ENCODE peak calls at places on chromosomes 16 and 17, in six cellular contexts. N, L, P, G, U and Y are unnamed samples.

GRCh38 chr16:67339453-67339852 is 12.8 kb downstream of the LRRC36 start:
- DNase-seq in L (peak), P (no peak), G (no peak), U (no peak), N (no peak), Y (no peak)

GRCh38 chr17:17114592-17115225 is 72.5 kb downstream of the MPRIP start:
- DNase-seq in N (no peak), U (no peak), G (no peak), P (no peak), L (no peak), Y (no peak)

GRCh38 chr17:80101946-80102706 is 745 bp downstream of the GAA start:
- DNase-seq in L (peak), G (no peak), U (no peak), P (peak), N (no peak), Y (no peak)

GRCh38 chr17:17921192-17922082 is 50.8 kb downstream of the TOM1L2 start:
- DNase-seq in L (peak), P (peak), N (no peak), G (peak), U (no peak), Y (no peak)

GRCh38 chr16:66458853-66459252 is 31.8 kb downstream of the BEAN1 start:
- DNase-seq in L (no peak), N (no peak), U (no peak), P (no peak), G (no peak), Y (no peak)

GRCh38 chr17:1495265-1495664 is 2.8 kb upstream of the MYO1C start:
- DNase-seq in U (no peak), L (no peak), P (no peak), G (no peak), N (no peak), Y (no peak)

GRCh38 chr17:9021158-9021984 is at the start of gene NTN1:
- DNase-seq in L (no peak), P (peak), U (no peak), G (no peak), N (peak), Y (peak)

GRCh38 chr17:16989230-16989952 is 17.5 kb upstream of the TNFRSF13B start:
- DNase-seq in L (no peak), P (no peak), N (no peak), G (no peak), U (peak), Y (no peak)

GRCh38 chr17:37118738-37119137 is 170.0 kb downstream of the AATF start:
- DNase-seq in U (no peak), N (no peak), P (no peak), G (no peak), L (no peak), Y (no peak)

DNA sequence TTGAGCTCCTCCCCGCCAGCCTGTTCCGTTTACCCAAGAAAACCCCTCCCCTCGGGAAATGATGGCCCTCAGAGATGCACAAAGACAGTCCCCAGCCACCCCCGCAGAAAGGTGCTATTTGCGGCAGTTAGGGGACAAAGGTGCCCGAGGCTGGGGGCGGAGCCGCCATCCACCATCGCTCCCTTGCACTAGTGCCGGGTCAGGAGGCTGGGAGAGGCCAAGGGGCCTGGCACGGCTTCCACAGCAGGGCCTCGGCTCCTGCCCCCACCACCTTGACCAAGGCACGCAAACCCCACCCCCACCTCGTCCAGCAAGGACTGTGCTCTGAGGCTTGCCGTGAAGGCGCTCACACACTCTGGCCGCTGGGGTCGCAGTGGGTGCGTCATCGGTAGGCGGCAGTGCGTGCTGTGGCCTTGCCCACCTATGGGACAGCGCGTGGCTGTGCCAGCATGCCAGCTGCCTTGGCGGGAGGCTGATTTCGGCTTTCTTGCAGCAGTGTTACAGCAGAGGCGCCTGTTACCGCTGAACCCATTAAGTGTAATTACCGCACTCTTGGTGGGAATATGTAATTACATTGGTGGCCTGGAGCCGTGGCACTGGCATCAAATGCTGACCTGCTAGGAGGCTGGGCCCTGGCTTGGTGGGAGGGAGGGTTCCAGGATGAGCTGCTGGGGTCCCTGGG is 31.8 kb downstream of the TPSG1 start:
- DNase-seq in U (no peak), L (peak), P (peak), G (no peak), N (no peak), Y (no peak)
- TF ChIP-seq TAF1 in U (no peak), L (no peak), P (no peak), G (no peak), N (no peak), Y (no peak)

GRCh38 chr16:50862818-50863672 is 121.2 kb downstream of the CYLD start:
- DNase-seq in L (no peak), U (no peak), P (no peak), G (no peak), N (no peak), Y (no peak)

GRCh38 chr16:50863673-50864144 is 121.8 kb downstream of the CYLD start:
- DNase-seq in L (no peak), N (no peak), U (no peak), G (no peak), P (no peak), Y (no peak)

GRCh38 chr16:50866806-50867205 is 124.9 kb downstream of the CYLD start:
- DNase-seq in U (no peak), L (no peak), N (no peak), P (no peak), G (no peak), Y (no peak)

GRCh38 chr16:50861926-50862325 is 120.0 kb downstream of the CYLD start:
- DNase-seq in U (no peak), L (peak), P (no peak), G (no peak), N (no peak), Y (no peak)

DNA sequence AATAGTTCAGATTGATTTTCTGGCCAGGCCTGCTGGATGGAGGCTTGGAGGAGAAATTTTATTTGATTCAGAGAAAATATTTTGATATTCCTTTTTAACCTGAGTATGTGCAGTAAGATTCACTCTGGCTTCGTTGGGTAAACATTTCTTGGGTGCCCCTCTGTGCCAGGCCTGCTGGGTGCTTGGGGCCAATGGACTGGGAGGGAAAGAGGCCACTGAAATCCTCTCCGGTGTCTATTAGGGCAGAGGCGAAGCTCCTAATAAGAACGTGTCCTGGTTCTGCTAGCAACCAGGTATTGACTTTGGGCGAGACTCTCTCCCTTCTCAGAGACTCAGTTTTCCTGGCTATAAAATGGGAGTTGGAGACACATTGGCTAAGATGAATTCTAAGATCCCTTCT is 122.5 kb downstream of the CYLD start:
- DNase-seq in P (no peak), G (no peak), L (no peak), U (no peak), N (no peak), Y (no peak)
- TF ChIP-seq POLR2A in P (no peak), G (no peak), L (no peak), U (no peak), N (no peak), Y (no peak)

GRCh38 chr16:72844225-72844920 is 203.6 kb downstream of the ZFHX3 start:
- DNase-seq in L (no peak), U (peak), N (no peak), P (no peak), G (no peak), Y (no peak)
- TF ChIP-seq TAF1 in L (no peak), U (no peak), N (no peak), P (no peak), G (no peak), Y (no peak)

DNA sequence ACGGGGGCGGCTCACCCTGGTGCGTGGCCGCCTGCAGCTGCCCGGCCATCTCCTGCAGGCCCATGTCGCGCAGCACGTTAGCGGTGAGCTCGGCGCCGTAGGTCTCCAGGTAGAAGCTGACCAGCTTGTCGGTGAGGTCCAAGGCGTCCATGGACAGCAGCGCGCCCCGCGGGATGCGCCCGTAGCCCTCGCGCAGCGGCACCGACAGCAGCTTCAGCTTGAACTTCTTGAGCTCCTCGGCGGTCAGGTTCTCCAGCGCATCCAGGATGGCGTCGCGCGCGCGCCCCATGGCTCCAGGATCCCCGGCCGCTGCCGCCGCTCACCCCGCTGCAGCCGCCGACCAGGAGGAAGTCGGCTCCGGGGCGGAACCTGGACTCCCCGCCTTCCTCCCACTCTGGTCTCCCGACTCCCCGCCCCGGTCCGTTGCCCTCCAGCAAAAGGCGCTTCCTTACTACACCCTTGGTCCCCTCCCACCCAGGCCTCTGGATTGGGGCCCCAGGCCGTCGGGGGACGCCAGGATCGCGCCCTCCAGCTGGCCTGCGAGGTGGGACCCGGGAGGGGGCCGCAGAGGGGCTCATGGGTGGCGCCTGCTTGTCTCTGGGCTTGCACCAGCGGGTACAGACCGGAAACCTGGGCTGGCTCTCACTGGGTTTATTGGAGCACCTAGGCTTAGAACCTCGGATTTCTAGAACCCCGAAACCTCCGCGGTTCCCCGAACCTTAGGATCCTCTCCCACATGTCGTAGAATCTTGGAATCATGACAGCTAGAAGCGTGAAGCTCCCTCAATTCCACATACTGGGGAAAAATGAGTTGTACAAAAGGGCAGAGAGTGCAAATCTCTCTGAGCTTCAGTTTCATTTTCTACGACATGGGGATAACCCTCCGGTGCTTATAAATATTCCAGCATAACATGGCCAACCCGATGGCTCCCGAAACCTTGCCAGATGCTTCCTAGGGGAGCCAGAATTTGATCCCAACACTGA is at the start of gene PYCARD:
- DNase-seq in N (no peak), G (no peak), P (peak), L (no peak), U (no peak), Y (no peak)
- TF ChIP-seq POLR2A in N (no peak), G (peak), P (no peak), L (peak), U (peak), Y (peak)

GRCh38 chr16:88338896-88339295 is 43.9 kb upstream of the ZNF469 start:
- DNase-seq in U (no peak), L (no peak), G (no peak), P (no peak), N (no peak), Y (no peak)
- TF ChIP-seq TAF1 in U (no peak), L (no peak), G (no peak), P (no peak), N (no peak), Y (no peak)